ENCODE peak calls at places on chromosomes 11 and 22, in nine cellular contexts. T is activated CD4-positive, alpha-beta T cell treated with anti-CD3 and anti-CD28 coated beads, Interleukin-2, amount 50 U/mL, for 24 hours; G is lower leg skin; W is activated T-helper 1 cell treated with Interleukin-2 at 50 U/mL for 16 hours; K is left cardiac atrium; X is head of caudate nucleus; R is neural crest cell; Y is stimulated activated naive CD4-positive, alpha-beta T cell treated with Interleukin-2 at 50 U/mL for 16 hours; S is NCI-H2081. V is an unnamed sample.

GRCh38 chr11:33160147-33160546 is 1.1 kb downstream of the CSTF3 start:
- DNase-seq in T (no peak), X (no peak), R (no peak), G (no peak), S (peak; percentile 27), Y (no peak), W (no peak), K (no peak), V (no peak)

GRCh38 chr11:122671270-122671906 is 15.9 kb downstream of the UBASH3B start:
- DNase-seq in S (no peak), T (no peak), W (no peak), X (no peak), K (no peak), R (no peak), Y (no peak), G (no peak), V (no peak)

GRCh38 chr11:96708469-96708868 is 318.7 kb downstream of the JRKL start:
- DNase-seq in Y (no peak), T (no peak), W (no peak), K (no peak), S (no peak), X (no peak), G (no peak), R (no peak), V (no peak)

GRCh38 chr22:42937164-42937854 is 77.6 kb downstream of the PACSIN2 start:
- DNase-seq in S (no peak), R (no peak), T (no peak), G (peak; percentile 75), W (no peak), K (no peak), Y (peak; percentile 2), X (no peak), V (no peak)

GRCh38 chr11:131684111-131685060 is 314.0 kb downstream of the NTM start:
- DNase-seq in W (no peak), K (no peak), Y (no peak), G (no peak), T (no peak), S (no peak), R (no peak), X (no peak), V (no peak)

GRCh38 chr22:20186183-20186870 is 35.5 kb upstream of the CCDC188 start:
- DNase-seq in T (no peak), Y (no peak), X (no peak), R (no peak), G (no peak), S (no peak), K (no peak), W (no peak), V (no peak)

GRCh38 chr22:46923394-46923793 is 160.9 kb downstream of the TBC1D22A start:
- DNase-seq in R (no peak), T (no peak), W (no peak), K (no peak), S (no peak), Y (no peak), G (no peak), X (no peak), V (no peak)

GRCh38 chr11:111846063-111846462 is 25.3 kb downstream of the ALG9 start:
- DNase-seq in G (no peak), X (no peak), S (no peak), K (no peak), T (no peak), W (no peak), R (no peak), Y (no peak), V (no peak)

GRCh38 chr22:23278883-23279675 is 98.8 kb downstream of the BCR start:
- DNase-seq in S (no peak), Y (no peak), X (no peak), T (no peak), W (no peak), R (no peak), K (peak; percentile 48), G (peak; percentile 72), V (no peak)

GRCh38 chr22:47613606-47614350 is 851.3 kb downstream of the TBC1D22A start:
- DNase-seq in X (no peak), R (no peak), G (no peak), W (no peak), Y (no peak), S (no peak), K (no peak), T (no peak), V (no peak)

GRCh38 chr11:75242722-75243600 is 2.4 kb downstream of the TPBGL start:
- DNase-seq in K (no peak), G (no peak), W (no peak), Y (no peak), X (no peak), R (no peak), S (no peak), T (no peak), V (no peak)

GRCh38 chr11:126419801-126420729 is 64.6 kb downstream of the ST3GAL4 start:
- DNase-seq in W (no peak), S (no peak), K (no peak), G (no peak), Y (no peak), X (no peak), R (no peak), T (no peak), V (peak; percentile 70)

GRCh38 chr11:8601376-8602133 is 7.5 kb upstream of the STK33 start:
- DNase-seq in Y (no peak), W (no peak), G (no peak), X (no peak), K (no peak), S (no peak), R (no peak), T (no peak), V (no peak)

GRCh38 chr11:67435727-67436458 is 1.6 kb downstream of the PTPRCAP start:
- DNase-seq in Y (no peak), X (no peak), W (no peak), K (peak; percentile 18), S (no peak), G (no peak), R (no peak), T (no peak), V (no peak)

GRCh38 chr11:116540645-116541044 is 232.1 kb downstream of the BUD13 start:
- DNase-seq in T (no peak), R (no peak), W (no peak), K (no peak), S (no peak), G (no peak), Y (no peak), X (no peak), V (no peak)

GRCh38 chr11:97280347-97280746 is 890.5 kb downstream of the JRKL start:
- DNase-seq in K (no peak), G (no peak), T (no peak), X (no peak), S (no peak), W (no peak), R (no peak), Y (no peak), V (no peak)

GRCh38 chr11:43708776-43709175 is 28.2 kb downstream of the HSD17B12 start:
- DNase-seq in G (no peak), T (no peak), R (no peak), K (no peak), X (no peak), Y (no peak), S (no peak), W (no peak), V (no peak)

GRCh38 chr11:57457643-57458023 is 2.7 kb upstream of the RTN4RL2 start:
- DNase-seq in Y (no peak), G (no peak), S (no peak), X (no peak), K (no peak), W (no peak), R (no peak), T (no peak), V (no peak)

GRCh38 chr22:27438271-27438980 is 363.1 kb downstream of the MN1 start:
- DNase-seq in X (peak; percentile 29), R (no peak), S (peak; percentile 15), G (no peak), T (no peak), Y (no peak), W (no peak), K (peak; percentile 40), V (peak; percentile 31)

GRCh38 chr11:44179173-44179572 is 83.7 kb downstream of the EXT2 start:
- DNase-seq in R (no peak), Y (no peak), G (no peak), S (no peak), K (no peak), W (no peak), T (no peak), X (no peak), V (no peak)

GRCh38 chr11:1176224-1177019 is 18.7 kb downstream of the MUC5AC start:
- DNase-seq in S (no peak), Y (no peak), G (no peak), R (no peak), T (no peak), K (peak; percentile 16), X (no peak), W (no peak), V (no peak)

GRCh38 chr11:2300290-2300935 is 1.3 kb downstream of the C11orf21 start:
- DNase-seq in G (peak; percentile 13), K (peak; percentile 23), R (no peak), T (no peak), S (no peak), Y (no peak), W (no peak), X (no peak), V (no peak)

GRCh38 chr11:2693851-2694261 is 5.9 kb downstream of the KCNQ1OT1 start:
- DNase-seq in T (no peak), W (no peak), R (no peak), S (no peak), X (no peak), G (no peak), K (peak; percentile 14), Y (no peak), V (peak; percentile 46)

GRCh38 chr11:94201004-94201465 is 72.4 kb downstream of the PANX1 start:
- DNase-seq in T (no peak), R (no peak), G (no peak), X (no peak), Y (no peak), W (no peak), S (no peak), K (no peak), V (no peak)

GRCh38 chr22:30863161-30863833 is 105.3 kb downstream of the MORC2 start:
- DNase-seq in G (no peak), T (no peak), R (peak; percentile 0), S (no peak), W (no peak), Y (no peak), X (no peak), K (no peak), V (peak; percentile 65)

GRCh38 chr22:28917747-28918543 is 34.6 kb downstream of the ZNRF3 start:
- DNase-seq in S (no peak), X (no peak), Y (no peak), T (no peak), R (peak; percentile 36), G (no peak), K (peak; percentile 27), W (no peak), V (no peak)

GRCh38 chr11:100716848-100717247 is 29.8 kb downstream of the ARHGAP42 start:
- DNase-seq in W (no peak), X (no peak), S (no peak), Y (no peak), T (no peak), R (no peak), K (no peak), G (no peak), V (no peak)

GRCh38 chr11:69791266-69791665 is 16.1 kb upstream of the FGF4 start:
- DNase-seq in R (no peak), X (no peak), Y (no peak), K (no peak), T (no peak), S (no peak), G (no peak), W (no peak), V (peak; percentile 57)

GRCh38 chr11:44600739-44601416 is 35.4 kb downstream of the CD82 start:
- DNase-seq in K (no peak), S (no peak), W (no peak), T (no peak), R (peak; percentile 25), X (no peak), Y (no peak), G (no peak), V (no peak)

GRCh38 chr11:15336016-15336415 is 221.3 kb downstream of the INSC start:
- DNase-seq in Y (no peak), S (no peak), T (no peak), G (no peak), R (no peak), K (no peak), X (no peak), W (no peak), V (no peak)

GRCh38 chr11:70201876-70202861 is 927 bp upstream of the FADD start:
- DNase-seq in T (no peak), K (peak; percentile 28), W (no peak), R (no peak), X (no peak), S (no peak), G (no peak), Y (no peak), V (no peak)

V was measured in posterior cingulate gyrus.